ENCODE peak calls at places on chromosomes 4 and X, in ten cellular contexts. C, Z, H, W, S, Q, K, N, R and M are unnamed samples.

GRCh38 chrX:15781964-15782711 is 8.1 kb upstream of the ZRSR2 start:
- DNase-seq in Q (no peak), R (no peak), N (no peak), C (no peak), K (peak; percentile 74), Z (no peak), S (no peak), W (no peak), H (no peak), M (no peak)

GRCh38 chr4:160825644-160826338 is 1338.0 kb downstream of the FSTL5 start:
- DNase-seq in S (no peak), H (no peak), Q (no peak), K (no peak), C (no peak), N (no peak), R (no peak), Z (no peak), W (no peak), M (no peak)

GRCh38 chrX:66919280-66919832 is 280.5 kb upstream of the EDA2R start:
- DNase-seq in K (no peak), R (no peak), H (no peak), Q (no peak), N (no peak), S (no peak), W (no peak), Z (no peak), C (no peak), M (no peak)

GRCh38 chr4:54961357-54961975 is 163.9 kb downstream of the KDR start:
- DNase-seq in C (peak; percentile 50), K (peak; percentile 29), S (peak; percentile 25), N (peak; percentile 21), R (peak; percentile 34), Q (peak; percentile 16), Z (peak; percentile 55), W (no peak), H (no peak), M (peak; percentile 74)

GRCh38 chr4:169040559-169041261 is 30.7 kb upstream of the CBR4 start:
- DNase-seq in Q (no peak), R (no peak), H (no peak), K (no peak), C (no peak), N (no peak), Z (no peak), W (no peak), S (no peak), M (no peak)

GRCh38 chr4:70818921-70819320 is 20.8 kb downstream of the GRSF1 start:
- DNase-seq in C (no peak), W (no peak), Q (no peak), K (no peak), R (no peak), S (no peak), H (no peak), Z (no peak), N (no peak), M (no peak)

GRCh38 chrX:43973249-43973672 is at the start of gene NDP:
- DNase-seq in S (peak; percentile 13), H (no peak), C (no peak), N (no peak), Q (no peak), R (no peak), Z (peak; percentile 39), W (no peak), K (no peak), M (peak; percentile 38)

GRCh38 chrX:119132961-119133360 is 5.3 kb upstream of the KIAA1210 start:
- DNase-seq in Q (no peak), S (no peak), R (no peak), W (no peak), C (no peak), H (no peak), Z (no peak), N (no peak), K (no peak), M (no peak)

GRCh38 chr4:81032174-81032551 is 1.7 kb downstream of the BMP3 start:
- DNase-seq in R (no peak), W (no peak), S (no peak), K (no peak), Z (peak; percentile 24), N (no peak), Q (no peak), C (no peak), H (no peak), M (no peak)
- H3K4me3 ChIP-seq in R (no peak overlapping the region), W (no peak overlapping the region), S (no peak overlapping the region), K (no peak overlapping the region), Z (peak overlapping the region; percentile 70), N (no peak overlapping the region), Q (no peak overlapping the region), C (no peak overlapping the region), H (peak overlapping the region; percentile 77), M (no peak overlapping the region)

GRCh38 chrX:56728321-56728720 is 722 bp upstream of the NBDY start:
- DNase-seq in S (peak; percentile 9), W (no peak), K (peak; percentile 32), C (no peak), Z (no peak), N (no peak), Q (no peak), R (no peak), H (no peak), M (peak; percentile 19)
- H3K9ac ChIP-seq in S (no peak overlapping the region), W (no peak overlapping the region), K (no peak overlapping the region), C (peak overlapping the region; percentile 51), Z (no peak overlapping the region), N (no peak overlapping the region), Q (no peak overlapping the region), R (no peak overlapping the region), H (no peak overlapping the region), M (no peak overlapping the region)

GRCh38 chr4:5045099-5045498 is 6.2 kb upstream of the STK32B start:
- DNase-seq in K (no peak), C (no peak), S (no peak), H (no peak), Q (no peak), Z (no peak), R (no peak), W (no peak), N (no peak), M (peak; percentile 39)
- H3K4me3 ChIP-seq in K (no peak overlapping the region), C (no peak overlapping the region), S (no peak overlapping the region), H (no peak overlapping the region), Q (no peak overlapping the region), Z (no peak overlapping the region), R (no peak overlapping the region), W (no peak overlapping the region), N (no peak overlapping the region), M (no peak overlapping the region)

GRCh38 chr4:15704145-15704544 is 1.3 kb downstream of the BST1 start:
- DNase-seq in R (no peak), K (no peak), S (no peak), H (no peak), Z (no peak), C (no peak), W (no peak), Q (no peak), N (no peak), M (no peak)
- H3K9ac ChIP-seq in R (no peak overlapping the region), K (no peak overlapping the region), S (no peak overlapping the region), H (no peak overlapping the region), Z (no peak overlapping the region), C (no peak overlapping the region), W (no peak overlapping the region), Q (no peak overlapping the region), N (no peak overlapping the region), M (no peak overlapping the region)

GRCh38 chr4:23889814-23890269 is at the start of gene PPARGC1A:
- DNase-seq in C (peak; percentile 67), W (peak; percentile 35), N (no peak), R (no peak), H (no peak), S (peak; percentile 61), Q (peak; percentile 45), K (peak; percentile 91), Z (peak; percentile 83), M (peak; percentile 30)
- H3K4me3 ChIP-seq in C (peak within 1 kb of the TSS; percentile 79), W (peak within 1 kb of the TSS; percentile 69), N (no peak within 1 kb of the TSS), R (no peak within 1 kb of the TSS), H (peak within 1 kb of the TSS; percentile 36), S (peak within 1 kb of the TSS; percentile 59), Q (peak within 1 kb of the TSS; percentile 67), K (peak within 1 kb of the TSS; percentile 89), Z (peak within 1 kb of the TSS; percentile 50), M (peak within 1 kb of the TSS; percentile 88)

DNA sequence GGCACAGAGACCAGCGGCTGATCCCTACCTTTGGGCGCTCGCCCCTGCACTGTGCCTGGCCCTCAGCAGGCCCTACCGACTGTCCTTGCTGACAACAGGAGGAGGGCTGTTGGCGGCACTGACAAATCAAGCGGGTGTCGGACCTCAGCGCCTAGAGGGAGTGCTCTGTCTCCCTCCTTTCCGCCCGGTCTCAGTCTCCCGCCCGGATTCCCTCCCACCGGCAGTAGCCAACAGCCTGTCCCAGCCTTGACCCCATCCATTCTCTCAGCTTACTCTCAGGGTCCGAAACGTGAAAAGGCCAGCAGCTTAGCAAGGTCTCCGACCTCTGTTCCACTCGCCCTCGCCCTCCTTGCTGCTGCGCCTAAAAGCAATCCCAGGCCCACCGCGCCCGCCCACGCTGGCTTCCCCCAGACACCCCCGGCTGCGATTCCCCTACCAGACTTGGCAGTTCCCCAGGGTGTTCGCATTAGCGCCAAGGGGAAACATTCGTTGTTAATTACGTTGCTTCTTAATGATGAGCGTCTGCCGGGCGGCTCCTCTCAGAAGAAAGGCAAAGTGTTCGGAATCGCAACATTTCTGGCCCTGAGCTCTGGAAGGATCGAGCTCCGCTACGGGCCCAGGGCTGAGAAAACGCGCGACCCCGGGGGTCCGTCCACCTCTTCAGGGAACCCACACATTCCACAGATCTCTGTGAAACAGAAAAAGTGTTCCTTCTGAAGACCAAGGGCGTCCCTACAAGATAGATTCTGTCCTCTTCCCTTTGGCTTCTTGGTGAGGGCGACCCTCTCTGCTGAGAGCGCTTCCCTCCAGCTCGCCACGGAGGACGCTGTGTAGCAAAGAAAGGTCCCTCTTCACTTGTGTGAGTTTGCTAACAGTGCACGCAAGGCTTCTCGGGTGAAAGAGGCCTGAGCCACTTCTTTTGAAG is 96.1 kb downstream of the SOWAHB start:
- DNase-seq in K (no peak), H (peak; percentile 70), R (no peak), Z (peak; percentile 55), Q (peak; percentile 38), C (peak; percentile 73), N (no peak), S (peak; percentile 36), W (peak; percentile 24), M (no peak)
- H3K9ac ChIP-seq in K (no peak overlapping the region), H (no peak overlapping the region), R (peak overlapping the region; percentile 26), Z (no peak overlapping the region), Q (peak overlapping the region; percentile 65), C (peak overlapping the region; percentile 11), N (no peak overlapping the region), S (no peak overlapping the region), W (no peak overlapping the region), M (no peak overlapping the region)